ENCODE peak calls at places on chromosomes 6 and 20, in eight cellular contexts. P, Y, V, K, C, O, Q and H are unnamed samples.

GRCh38 chr6:38034269-38034914 is 214.9 kb downstream of the ZFAND3 start:
- DNase-seq in C (no peak), K (no peak), P (peak; percentile 63), Q (peak; percentile 10), O (peak; percentile 60), V (peak; percentile 12), Y (peak; percentile 69), H (no peak)

GRCh38 chr20:11682285-11682684 is 235.4 kb upstream of the BTBD3 start:
- DNase-seq in O (no peak), C (no peak), K (no peak), V (no peak), Q (no peak), Y (no peak), P (no peak), H (no peak)

GRCh38 chr6:43402819-43403218 is 24.5 kb upstream of the ABCC10 start:
- DNase-seq in C (no peak), O (peak; percentile 18), V (no peak), Y (no peak), P (peak; percentile 6), Q (no peak), K (no peak), H (no peak)

GRCh38 chr20:60062431-60063336 is 104.5 kb downstream of the CDH26 start:
- DNase-seq in V (no peak), P (peak; percentile 86), C (no peak), K (no peak), Q (peak; percentile 84), O (peak; percentile 96), Y (no peak), H (no peak)

GRCh38 chr6:387293-387694 is 4.3 kb upstream of the IRF4 start:
- DNase-seq in K (no peak), P (peak; percentile 47), Q (no peak), C (no peak), O (no peak), Y (no peak), V (no peak), H (no peak)

GRCh38 chr6:142844065-142844755 is 100.8 kb downstream of the HIVEP2 start:
- DNase-seq in C (no peak), V (peak; percentile 7), O (peak; percentile 31), K (no peak), Y (no peak), P (peak; percentile 76), Q (no peak), H (no peak)

GRCh38 chr6:35634316-35634715 is 54.4 kb downstream of the FKBP5 start:
- DNase-seq in K (no peak), V (no peak), C (no peak), Y (no peak), Q (no peak), P (peak; percentile 2), O (peak; percentile 16), H (peak; percentile 34)

GRCh38 chr20:57216669-57217068 is 49.8 kb downstream of the BMP7 start:
- DNase-seq in V (no peak), Q (no peak), Y (no peak), P (no peak), K (no peak), O (no peak), C (no peak), H (no peak)

GRCh38 chr6:98831057-98832031 is 3.0 kb upstream of the POU3F2 start:
- DNase-seq in Q (no peak), Y (no peak), V (no peak), O (no peak), P (no peak), K (no peak), C (no peak), H (no peak)

GRCh38 chr6:21922086-21922485 is 328.5 kb downstream of the SOX4 start:
- DNase-seq in V (no peak), C (no peak), K (no peak), P (peak; percentile 45), Q (no peak), Y (no peak), O (peak; percentile 69), H (no peak)

GRCh38 chr6:48111143-48111506 is at the start of gene PTCHD4:
- DNase-seq in Y (no peak), V (no peak), Q (peak; percentile 28), K (no peak), C (no peak), O (peak; percentile 43), P (peak; percentile 52), H (no peak)

GRCh38 chr6:139361211-139361610 is 13.2 kb downstream of the CITED2 start:
- DNase-seq in O (no peak), Q (no peak), Y (peak; percentile 93), C (no peak), V (no peak), P (no peak), K (no peak), H (no peak)

GRCh38 chr6:132929141-132929540 is 114.8 kb downstream of the RPS12 start:
- DNase-seq in K (no peak), C (no peak), O (no peak), Y (no peak), P (peak; percentile 12), V (no peak), Q (no peak), H (no peak)

GRCh38 chr20:21767739-21768223 is 62.3 kb downstream of the PAX1 start:
- DNase-seq in Y (no peak), O (no peak), Q (no peak), P (no peak), V (peak; percentile 64), K (no peak), C (peak; percentile 2), H (no peak)

GRCh38 chr6:137044366-137045220 is at the start of gene IL20RA:
- DNase-seq in K (no peak), Q (no peak), Y (no peak), C (peak; percentile 3), O (peak; percentile 32), P (peak; percentile 55), V (peak; percentile 69), H (peak; percentile 31)